ENCODE peak calls at places on chromosome 21, in four cellular contexts. I is K562, S is IMR-90, F is GM12878. G is an unnamed sample.

GRCh38 chr21:32771134-32771523 is 426 bp downstream of the PAXBP1 start:
- DNase-seq in F (no peak), S (peak), I (peak), G (no peak)

GRCh38 chr21:33668180-33668579 is 25.9 kb downstream of the ITSN1 start:
- DNase-seq in I (peak), S (peak), F (no peak), G (no peak)

GRCh38 chr21:41907496-41908258 is 28.5 kb upstream of the PRDM15 start:
- DNase-seq in S (no peak), I (no peak), F (no peak), G (no peak)

GRCh38 chr21:32304998-32305397 is 6.3 kb downstream of the MRAP start:
- DNase-seq in S (no peak), F (no peak), I (no peak), G (no peak)

GRCh38 chr21:27213328-27213727 is 246.4 kb upstream of the ADAMTS5 start:
- DNase-seq in S (peak), F (no peak), I (no peak), G (no peak)

GRCh38 chr21:42153046-42153685 is 65.8 kb upstream of the ABCG1 start:
- DNase-seq in I (no peak), S (no peak), F (no peak), G (no peak)

GRCh38 chr21:26813426-26813998 is 31.7 kb downstream of the ADAMTS1 start:
- DNase-seq in F (no peak), I (no peak), S (no peak), G (no peak)

GRCh38 chr21:33032434-33033047 is 6.8 kb downstream of the OLIG2 start:
- DNase-seq in S (no peak), F (no peak), I (no peak), G (no peak)

GRCh38 chr21:43211085-43212071 is 42.6 kb downstream of the CRYAA start:
- DNase-seq in F (no peak), I (no peak), S (no peak), G (peak)

GRCh38 chr21:27033467-27033866 is 66.6 kb upstream of the ADAMTS5 start:
- DNase-seq in S (no peak), I (no peak), F (no peak), G (no peak)

GRCh38 chr21:34611528-34611927 is 3.4 kb downstream of the RCAN1 start:
- DNase-seq in F (no peak), S (no peak), I (no peak), G (no peak)

GRCh38 chr21:46092811-46093667 is 4.9 kb upstream of the COL6A2 start:
- DNase-seq in I (no peak), S (no peak), F (no peak), G (no peak)

GRCh38 chr21:43311303-43311817 is 115.6 kb downstream of the SIK1 start:
- DNase-seq in F (no peak), I (no peak), S (no peak), G (no peak)

GRCh38 chr21:29149771-29150425 is 19.5 kb downstream of the MAP3K7CL start:
- DNase-seq in F (no peak), S (peak), I (no peak), G (peak)

GRCh38 chr21:41360072-41360821 is 1.6 kb upstream of the MX2 start:
- DNase-seq in S (peak), F (no peak), I (peak), G (no peak)

GRCh38 chr21:41494242-41494641 is 13.7 kb downstream of the TMPRSS2 start:
- DNase-seq in I (no peak), F (no peak), S (no peak), G (no peak)

GRCh38 chr21:14942801-14943490 is 121.9 kb downstream of the NRIP1 start:
- DNase-seq in S (peak), I (no peak), F (no peak), G (no peak)

GRCh38 chr21:42757422-42757821 is 104.0 kb downstream of the PDE9A start:
- DNase-seq in F (no peak), S (no peak), I (no peak), G (no peak)

GRCh38 chr21:43370888-43371570 is 55.9 kb downstream of the SIK1 start:
- DNase-seq in F (no peak), S (no peak), I (no peak), G (no peak)

GRCh38 chr21:41164981-41165650 is 2.8 kb upstream of the BACE2 start:
- DNase-seq in S (peak), I (no peak), F (no peak), G (peak)

GRCh38 chr21:46421191-46421750 is 37.4 kb upstream of the DIP2A start:
- DNase-seq in I (no peak), F (no peak), S (no peak), G (no peak)

GRCh38 chr21:31335957-31336738 is 7.9 kb downstream of the TIAM1 start:
- DNase-seq in S (peak), I (no peak), F (no peak), G (no peak)

GRCh38 chr21:33229776-33230517 is at the start of gene IFNAR2:
- DNase-seq in F (no peak), I (peak), S (peak), G (peak)

GRCh38 chr21:18743523-18743922 is 339.9 kb upstream of the TMPRSS15 start:
- DNase-seq in F (no peak), I (no peak), S (no peak), G (no peak)

GRCh38 chr21:41641821-41642368 is 125.0 kb downstream of the RIPK4 start:
- DNase-seq in S (peak), I (no peak), F (no peak), G (peak)

GRCh38 chr21:37507716-37508115 is 141.1 kb downstream of the DYRK1A start:
- DNase-seq in F (no peak), S (no peak), I (no peak), G (no peak)

GRCh38 chr21:37503848-37504467 is 137.4 kb downstream of the DYRK1A start:
- DNase-seq in S (peak), I (no peak), F (no peak), G (peak)

GRCh38 chr21:37505963-37506362 is 139.4 kb downstream of the DYRK1A start:
- DNase-seq in S (no peak), F (no peak), I (no peak), G (no peak)

GRCh38 chr21:37498664-37499063 is 132.1 kb downstream of the DYRK1A start:
- DNase-seq in S (no peak), I (no peak), F (no peak), G (no peak)

DNA sequence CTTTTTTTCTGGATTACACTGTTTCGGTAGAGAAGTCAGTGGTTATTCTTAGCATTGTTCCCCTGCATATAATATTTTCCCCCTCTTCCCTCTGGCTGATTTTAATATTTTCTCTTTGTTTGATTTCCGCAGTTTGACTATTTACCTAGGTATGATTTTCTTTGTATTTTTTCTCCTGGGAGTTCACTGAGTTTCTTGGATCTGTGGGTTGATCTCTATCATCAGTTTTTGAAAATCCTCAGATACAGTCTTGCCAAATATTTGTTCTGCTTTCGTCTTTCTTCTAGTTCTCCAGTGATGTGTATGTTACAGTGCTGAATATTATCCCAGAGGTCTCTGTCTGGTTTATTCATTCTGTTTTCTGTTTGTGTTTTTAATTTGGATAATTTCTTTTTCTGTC is 136.4 kb downstream of the DYRK1A start:
- DNase-seq in S (no peak), I (no peak), F (no peak), G (no peak)
- TF ChIP-seq FOS in S (no peak), I (no peak), F (no peak), G (no peak)

DNA sequence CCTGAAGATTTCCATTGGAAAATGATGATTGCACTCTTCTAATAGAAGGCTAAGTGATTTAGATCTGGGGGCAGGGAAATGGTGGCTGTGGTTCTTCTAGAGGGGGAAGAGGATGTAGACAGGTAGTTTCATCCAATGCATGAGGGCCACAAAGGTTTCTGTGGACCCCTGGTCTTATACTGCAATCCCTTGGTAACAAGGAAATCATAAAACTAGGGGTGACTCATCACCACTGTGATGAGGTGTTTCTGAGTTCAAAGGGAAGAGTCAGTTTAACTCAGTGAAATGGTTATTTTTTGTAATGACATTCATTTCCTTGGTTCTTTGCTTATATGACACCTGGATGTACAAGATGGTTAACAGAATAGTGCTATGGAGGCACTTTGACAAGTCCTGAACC is 20.3 kb downstream of the B3GALT5 start:
- DNase-seq in F (no peak), S (peak), I (no peak), G (no peak)
- TF ChIP-seq FOS in F (no peak), S (peak), I (no peak), G (peak)

GRCh38 chr21:44528634-44528995 is 11.4 kb downstream of the KRTAP10-1 start:
- DNase-seq in S (no peak), I (no peak), F (no peak), G (no peak)
- TF ChIP-seq FOS in S (no peak), I (no peak), F (no peak), G (no peak)

GRCh38 chr21:20720623-20721022 is 277.6 kb upstream of the NCAM2 start:
- DNase-seq in F (no peak), I (no peak), S (no peak), G (no peak)
- TF ChIP-seq FOS in F (no peak), I (no peak), S (no peak), G (no peak)

GRCh38 chr21:35942211-35943144 is 117.8 kb downstream of the SETD4 start:
- DNase-seq in S (no peak), I (no peak), F (no peak), G (no peak)

GRCh38 chr21:35945089-35945671 is 115.1 kb downstream of the SETD4 start:
- DNase-seq in F (no peak), I (peak), S (no peak), G (no peak)

GRCh38 chr21:35940074-35940927 is 120.0 kb downstream of the SETD4 start:
- DNase-seq in I (peak), F (no peak), S (peak), G (peak)

DNA sequence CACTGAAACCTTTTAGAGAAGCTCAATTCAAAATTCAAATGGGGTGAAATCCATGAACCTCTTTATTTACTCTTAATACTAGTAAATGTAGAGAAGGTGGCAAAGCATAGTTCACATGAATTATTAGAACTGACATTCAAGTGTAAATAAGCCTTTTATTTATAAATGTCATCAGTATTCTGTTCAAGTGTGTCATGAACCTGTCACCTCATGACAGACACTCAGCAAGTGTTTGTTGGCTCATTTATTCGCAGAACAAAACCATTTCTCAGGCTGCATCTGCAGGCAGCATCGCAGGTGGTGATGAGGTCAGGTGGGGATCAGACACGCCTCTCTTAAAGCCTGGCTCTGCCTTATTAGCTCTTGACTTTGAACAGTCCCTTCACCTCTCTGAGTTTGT is 116.6 kb downstream of the SETD4 start:
- DNase-seq in S (no peak), F (no peak), I (no peak), G (no peak)
- TF ChIP-seq FOS in S (no peak), F (no peak), I (no peak), G (no peak)

GRCh38 chr21:16318651-16319300 is 589.0 kb downstream of the USP25 start:
- DNase-seq in S (no peak), I (no peak), F (no peak), G (no peak)
- TF ChIP-seq FOS in S (no peak), I (no peak), F (no peak), G (no peak)